ENCODE peak calls at places on chromosomes 7 and 10, in four cellular contexts. N is esophagus squamous epithelium, K is ascending aorta, F is left ventricle myocardium inferior. U is an unnamed sample. For H3K4me1, the result is how much of the 10 kb centered on the place peaks cover.

GRCh38 chr7:17490825-17491224 is 192.4 kb downstream of the AHR start:
- DNase-seq in N (no peak), K (no peak), F (no peak), U (no peak)

GRCh38 chr10:107813396-107813795 is 648.9 kb upstream of the SORCS1 start:
- DNase-seq in N (no peak), K (no peak), F (no peak), U (no peak)

GRCh38 chr10:118712080-118712479 is 42.7 kb downstream of the CACUL1 start:
- DNase-seq in N (no peak), K (no peak), F (no peak), U (no peak)

GRCh38 chr7:101511965-101512364 is 117.1 kb downstream of the MYL10 start:
- DNase-seq in N (no peak), K (no peak), F (no peak), U (no peak)

GRCh38 chr10:80474597-80474910 is 20.4 kb downstream of the TSPAN14 start:
- DNase-seq in N (no peak), K (no peak), F (no peak), U (no peak)

GRCh38 chr7:87875151-87876039 is 765 bp downstream of the SLC25A40 start:
- DNase-seq in N (no peak), K (no peak), F (peak), U (peak)

GRCh38 chr10:72822342-72822986 is 71.1 kb upstream of the OIT3 start:
- DNase-seq in N (no peak), K (no peak), F (no peak), U (no peak)

GRCh38 chr7:152522551-152522950 is 86.7 kb upstream of the KMT2C start:
- DNase-seq in N (no peak), K (no peak), F (peak), U (peak)

GRCh38 chr10:12846718-12847117 is 154.8 kb downstream of the CCDC3 start:
- DNase-seq in N (no peak), K (no peak), F (no peak), U (no peak)

GRCh38 chr7:107995184-107996071 is 7.5 kb downstream of the LAMB1 start:
- DNase-seq in N (no peak), K (no peak), F (no peak), U (no peak)

GRCh38 chr7:63043657-63044543 is 954.7 kb upstream of the ZNF722 start:
- DNase-seq in N (no peak), K (no peak), F (no peak), U (no peak)

GRCh38 chr10:130924138-130924819 is 387.2 kb downstream of the TCERG1L start:
- DNase-seq in N (no peak), K (no peak), F (no peak), U (no peak)

GRCh38 chr7:47255007-47255406 is 326.9 kb downstream of the TNS3 start:
- DNase-seq in N (no peak), K (no peak), F (no peak), U (no peak)
- H3K4me1 ChIP-seq in N (under half), K (under half), F (under half), U (under half)

DNA sequence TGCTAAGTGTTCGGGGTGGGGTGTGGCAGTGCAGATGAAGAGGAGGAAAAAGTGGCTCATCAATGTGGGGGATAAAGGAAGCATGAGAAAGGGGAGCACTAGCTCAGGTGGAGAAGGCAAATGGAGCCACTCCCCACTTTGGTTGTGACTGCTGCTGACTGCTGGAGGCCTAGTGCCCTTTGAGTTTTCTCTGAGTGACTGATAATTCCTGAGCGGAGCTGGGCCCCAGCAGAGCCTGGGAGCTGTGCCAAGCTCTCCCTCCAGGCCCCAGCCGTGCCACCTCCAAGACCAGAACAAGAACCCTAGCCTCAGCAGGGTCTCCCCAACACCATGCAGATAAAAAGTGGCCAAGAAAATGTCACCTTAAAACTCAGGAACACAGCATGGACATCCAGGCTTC is 9.7 kb upstream of the RASSF4 start:
- DNase-seq in N (no peak), K (no peak), F (no peak), U (no peak)
- H3K27ac ChIP-seq in N (no peak), K (no peak), F (peak), U (no peak)

GRCh38 chr7:112515989-112516388 is 35.2 kb downstream of the LSMEM1 start:
- DNase-seq in N (no peak), K (no peak), F (no peak), U (no peak)
- TF ChIP-seq CTCF in N (no peak), K (no peak), F (no peak), U (no peak)

GRCh38 chr10:43403911-43404674 is 4.9 kb downstream of the HNRNPF start:
- DNase-seq in N (no peak), K (no peak), F (no peak), U (no peak)
- H3K4me1 ChIP-seq in N (half or more), K (under half), F (half or more), U (half or more)

GRCh38 chr10:103691723-103692380 is 163.5 kb downstream of the SH3PXD2A start:
- DNase-seq in N (no peak), K (no peak), F (no peak), U (peak)
- H3K27ac ChIP-seq in N (peak), K (no peak), F (no peak), U (no peak)

GRCh38 chr7:134941947-134942346 is 44.4 kb upstream of the AGBL3 start:
- DNase-seq in N (no peak), K (no peak), F (no peak), U (no peak)

GRCh38 chr7:134942690-134943466 is 43.4 kb upstream of the AGBL3 start:
- DNase-seq in N (no peak), K (no peak), F (no peak), U (no peak)

GRCh38 chr7:134946260-134946659 is 40.0 kb upstream of the AGBL3 start:
- DNase-seq in N (no peak), K (no peak), F (no peak), U (no peak)

GRCh38 chr7:134945711-134946110 is 40.6 kb upstream of the AGBL3 start:
- DNase-seq in N (no peak), K (no peak), F (no peak), U (no peak)

DNA sequence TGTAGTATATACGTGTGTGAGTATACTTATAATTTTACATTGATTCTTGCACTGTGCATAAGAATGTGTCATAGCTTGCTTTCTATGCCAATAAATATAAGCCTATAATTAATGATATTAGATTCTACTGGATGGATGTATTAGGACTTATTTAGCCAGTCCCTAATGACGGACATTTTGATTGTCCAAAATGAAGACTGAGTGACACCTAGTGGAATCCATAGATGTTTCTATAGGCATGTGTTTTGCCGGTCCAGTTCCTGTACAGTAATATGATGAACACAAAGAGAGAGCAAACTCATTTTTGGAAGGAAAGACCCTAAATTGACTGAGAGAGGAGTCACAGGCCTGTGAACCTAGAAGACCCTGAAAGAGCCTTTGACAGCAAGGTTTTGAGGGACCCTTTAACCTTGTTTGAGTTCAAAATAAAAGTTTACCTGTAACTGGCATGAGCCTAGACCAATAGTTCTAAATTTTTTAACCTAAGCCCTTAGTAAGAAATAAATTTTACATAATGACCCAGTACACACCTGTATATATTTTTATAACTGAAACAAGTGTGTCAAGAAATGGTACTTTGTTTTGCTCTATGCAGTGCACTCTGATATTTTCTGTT is 42.4 kb upstream of the AGBL3 start:
- DNase-seq in N (no peak), K (no peak), F (no peak), U (no peak)
- TF ChIP-seq CTCF in N (no peak), K (no peak), F (peak), U (no peak)